ENCODE peak calls at places on chromosomes 12 and 14, in six cellular contexts. I, J, B, E, Z and S are unnamed samples.

GRCh38 chr14:22227084-22227483 is 361.9 kb downstream of the DAD1 start:
- DNase-seq in I (no peak), J (no peak), B (no peak), E (no peak), Z (no peak), S (no peak)

GRCh38 chr12:51871126-51871525 is 16.8 kb upstream of the ANKRD33 start:
- DNase-seq in I (no peak), J (no peak), B (no peak), E (no peak), Z (no peak), S (no peak)

GRCh38 chr14:28754209-28754985 is 12.2 kb upstream of the FOXG1 start:
- DNase-seq in I (peak; percentile 57), J (peak; percentile 29), B (no peak), E (no peak), Z (peak; percentile 66), S (no peak)

GRCh38 chr12:25677180-25677937 is 124.3 kb upstream of the LMNTD1 start:
- DNase-seq in I (no peak), J (peak; percentile 5), B (no peak), E (no peak), Z (peak; percentile 43), S (no peak)

GRCh38 chr14:91752956-91753355 is 21.1 kb upstream of the CATSPERB start:
- DNase-seq in I (no peak), J (no peak), B (no peak), E (no peak), Z (no peak), S (no peak)

GRCh38 chr14:68181395-68182326 is 362.1 kb downstream of the RAD51B start:
- DNase-seq in I (no peak), J (peak; percentile 64), B (no peak), E (no peak), Z (peak; percentile 59), S (no peak)

GRCh38 chr14:105249175-105250007 is 1.1 kb downstream of the BTBD6 start:
- DNase-seq in I (no peak), J (peak; percentile 38), B (no peak), E (no peak), Z (peak; percentile 45), S (no peak)

GRCh38 chr12:48788852-48789775 is at the start of gene ADCY6:
- DNase-seq in I (peak; percentile 79), J (peak; percentile 77), B (peak; percentile 87), E (peak; percentile 88), Z (peak; percentile 78), S (no peak)

GRCh38 chr14:60197629-60198318 is 32.6 kb upstream of the DHRS7 start:
- DNase-seq in I (no peak), J (no peak), B (peak; percentile 26), E (peak; percentile 20), Z (no peak), S (no peak)

GRCh38 chr12:50690923-50691322 is 73.0 kb upstream of the ATF1 start:
- DNase-seq in I (no peak), J (peak; percentile 42), B (no peak), E (no peak), Z (peak; percentile 64), S (no peak)

GRCh38 chr12:9869307-9870161 is at the start of gene CLEC2B:
- DNase-seq in I (no peak), J (peak; percentile 78), B (no peak), E (no peak), Z (peak; percentile 85), S (peak; percentile 81)

GRCh38 chr12:85733441-85733840 is 102.8 kb downstream of the RASSF9 start:
- DNase-seq in I (no peak), J (peak; percentile 47), B (no peak), E (no peak), Z (peak; percentile 62), S (no peak)

GRCh38 chr12:111715242-111715641 is 29.4 kb downstream of the ACAD10 start:
- DNase-seq in I (no peak), J (peak; percentile 6), B (no peak), E (no peak), Z (no peak), S (no peak)

DNA sequence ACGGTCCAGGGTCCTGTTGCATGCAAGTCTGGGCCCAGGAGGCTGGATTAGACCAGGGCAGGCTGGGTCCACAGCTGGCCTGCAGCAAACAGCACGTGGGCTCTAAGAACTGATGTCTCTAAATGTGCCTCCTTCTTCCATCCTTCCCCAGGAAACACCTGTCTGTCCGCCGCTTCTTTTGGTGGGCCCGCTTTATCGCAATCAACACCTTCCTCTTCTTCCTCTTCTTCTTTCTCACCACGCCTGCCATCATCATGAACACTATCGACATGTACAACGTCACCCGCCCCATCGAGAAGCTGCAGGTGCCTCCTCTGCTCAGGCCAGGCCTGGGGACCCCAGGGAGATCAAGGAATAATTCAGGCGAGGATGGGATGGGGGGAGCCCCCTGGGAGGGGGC is 28.3 kb downstream of the NGB start:
- DNase-seq in I (no peak), J (no peak), B (no peak), E (no peak), Z (no peak), S (no peak)
- TF ChIP-seq CTCF in I (no peak), J (no peak), B (no peak), E (no peak), Z (no peak), S (no peak)

GRCh38 chr12:102953221-102953620 is 4.3 kb upstream of the ASCL1 start:
- DNase-seq in I (no peak), J (no peak), B (no peak), E (no peak), Z (no peak), S (no peak)

GRCh38 chr12:102948941-102949352 is 8.5 kb upstream of the ASCL1 start:
- DNase-seq in I (peak; percentile 47), J (peak; percentile 6), B (peak; percentile 58), E (no peak), Z (peak; percentile 60), S (no peak)

GRCh38 chr12:102950950-102951490 is 6.5 kb upstream of the ASCL1 start:
- DNase-seq in I (no peak), J (no peak), B (no peak), E (no peak), Z (no peak), S (no peak)

GRCh38 chr12:102954143-102954542 is 3.3 kb upstream of the ASCL1 start:
- DNase-seq in I (no peak), J (no peak), B (no peak), E (no peak), Z (no peak), S (no peak)

GRCh38 chr12:102950107-102950949 is 7.1 kb upstream of the ASCL1 start:
- DNase-seq in I (no peak), J (no peak), B (peak; percentile 31), E (peak; percentile 80), Z (no peak), S (no peak)
- TF ChIP-seq CTCF in I (no peak), J (no peak), B (no peak), E (no peak), Z (no peak), S (no peak)

GRCh38 chr12:53234236-53234635 is 2.2 kb upstream of the RARG start:
- DNase-seq in I (no peak), J (no peak), B (peak; percentile 54), E (peak; percentile 73), Z (no peak), S (no peak)
- TF ChIP-seq CTCF in I (no peak), J (no peak), B (no peak), E (no peak), Z (no peak), S (no peak)

GRCh38 chr12:79763748-79764452 is 73.1 kb upstream of the PAWR start:
- DNase-seq in I (no peak), J (no peak), B (no peak), E (no peak), Z (peak; percentile 43), S (no peak)

GRCh38 chr12:79765157-79765556 is 74.4 kb upstream of the PAWR start:
- DNase-seq in I (no peak), J (peak; percentile 30), B (no peak), E (no peak), Z (no peak), S (no peak)

GRCh38 chr12:79769189-79769859 is 78.6 kb upstream of the PAWR start:
- DNase-seq in I (no peak), J (no peak), B (no peak), E (no peak), Z (no peak), S (no peak)

GRCh38 chr12:79764641-79765040 is 73.9 kb upstream of the PAWR start:
- DNase-seq in I (no peak), J (peak; percentile 47), B (no peak), E (no peak), Z (no peak), S (no peak)

DNA sequence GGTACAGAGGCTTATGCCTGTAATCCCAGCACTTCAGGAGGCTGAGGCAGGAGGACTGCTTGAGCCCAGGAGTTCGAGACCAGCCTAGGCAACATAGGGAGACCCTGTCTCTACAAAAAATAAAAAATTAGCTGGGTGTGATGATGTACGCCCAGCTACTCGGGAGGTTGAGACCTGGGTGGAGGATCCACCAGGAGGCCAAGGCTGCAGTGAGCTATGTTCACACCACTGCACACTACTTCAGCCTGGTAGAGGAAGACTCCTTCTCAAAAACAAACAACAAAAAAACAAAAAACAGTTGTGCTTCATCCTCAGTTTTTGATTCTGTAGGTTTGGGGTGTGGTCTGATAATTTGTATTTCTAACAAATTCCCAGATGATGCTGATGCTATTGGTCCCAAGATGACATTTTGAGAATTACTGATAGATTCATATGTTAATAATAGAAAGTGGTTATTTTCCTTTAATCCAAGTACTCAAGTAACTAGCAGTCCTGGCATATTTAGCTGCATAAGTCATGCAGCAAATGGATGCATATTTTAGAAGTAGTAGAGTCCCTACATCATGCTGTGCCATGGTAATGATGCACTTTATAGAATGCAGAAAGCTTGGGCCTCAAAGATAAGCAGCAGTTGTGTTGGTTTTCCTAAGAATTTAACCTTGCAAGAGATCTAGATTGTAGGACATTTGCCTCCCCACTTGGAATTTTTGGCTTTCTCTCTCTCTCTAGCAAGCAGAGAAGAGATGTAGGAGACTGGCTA is 76.1 kb upstream of the PAWR start:
- DNase-seq in I (no peak), J (peak; percentile 79), B (no peak), E (no peak), Z (no peak), S (no peak)
- TF ChIP-seq CTCF in I (no peak), J (no peak), B (no peak), E (no peak), Z (no peak), S (no peak)

GRCh38 chr14:31297112-31297511 is 89.5 kb upstream of the HECTD1 start:
- DNase-seq in I (no peak), J (no peak), B (no peak), E (no peak), Z (no peak), S (no peak)

GRCh38 chr14:31297701-31298344 is 90.2 kb upstream of the HECTD1 start:
- DNase-seq in I (no peak), J (peak; percentile 52), B (no peak), E (no peak), Z (peak; percentile 7), S (no peak)

GRCh38 chr14:31300883-31301282 is 93.3 kb upstream of the HECTD1 start:
- DNase-seq in I (no peak), J (no peak), B (no peak), E (no peak), Z (no peak), S (no peak)

GRCh38 chr14:31303654-31304053 is 96.1 kb upstream of the HECTD1 start:
- DNase-seq in I (no peak), J (no peak), B (no peak), E (no peak), Z (no peak), S (no peak)

DNA sequence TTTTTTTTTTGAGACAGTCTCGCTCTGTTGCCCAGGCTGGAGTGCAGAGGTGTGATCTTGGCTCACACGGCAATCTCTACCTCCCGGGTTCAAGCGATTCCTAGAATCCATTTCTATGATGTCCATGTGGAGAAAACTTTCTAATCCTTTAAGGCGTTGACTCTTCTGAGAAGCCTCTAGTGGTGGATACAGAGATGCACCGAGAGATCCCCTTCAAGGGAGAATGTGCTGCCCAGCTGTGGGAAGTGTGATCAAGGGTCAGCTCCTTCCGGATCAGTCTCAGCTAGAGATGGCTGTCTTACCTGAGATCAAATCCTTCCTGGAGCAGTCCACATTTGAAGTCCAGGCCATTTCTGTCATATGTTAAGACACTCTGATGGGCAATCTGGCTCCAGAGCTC is 92.7 kb upstream of the HECTD1 start:
- DNase-seq in I (peak; percentile 15), J (no peak), B (no peak), E (no peak), Z (no peak), S (no peak)
- TF ChIP-seq CTCF in I (peak; percentile 8), J (no peak), B (no peak), E (no peak), Z (peak; percentile 14), S (peak; percentile 3)